ENCODE peak calls at places on chromosome 7, in six cellular contexts. P is CD8-positive, alpha-beta T cell; L is transverse colon; I is SJSA1; W is suprapubic skin; J is uterus. Y is an unnamed sample.
A peak's percentile ranks its signal among the peaks of the same experiment; 100 is the strongest.

GRCh38 chr7:148253629-148254028 is 336.9 kb upstream of the C7orf33 start:
- DNase-seq in P (no peak), L (no peak), I (no peak), W (no peak), J (no peak), Y (no peak)

GRCh38 chr7:47635091-47636090 is 53.5 kb upstream of the TNS3 start:
- DNase-seq in P (no peak), L (peak; percentile 64), I (peak; percentile 60), W (no peak), J (peak; percentile 41), Y (peak; percentile 74)

GRCh38 chr7:155447603-155448002 is 10.3 kb upstream of the EN2 start:
- DNase-seq in P (no peak), L (no peak), I (no peak), W (no peak), J (no peak), Y (no peak)

GRCh38 chr7:134727711-134728110 is 51.7 kb upstream of the CALD1 start:
- DNase-seq in P (no peak), L (no peak), I (no peak), W (no peak), J (no peak), Y (no peak)

GRCh38 chr7:38368191-38368605 is 94.8 kb upstream of the TARP start:
- DNase-seq in P (peak; percentile 82), L (peak; percentile 70), I (peak; percentile 42), W (peak; percentile 72), J (no peak), Y (peak; percentile 65)

GRCh38 chr7:158278745-158279320 is 308.8 kb downstream of the PTPRN2 start:
- DNase-seq in P (no peak), L (no peak), I (no peak), W (no peak), J (no peak), Y (peak; percentile 7)

GRCh38 chr7:82615527-82615926 is 171.9 kb upstream of the CACNA2D1 start:
- DNase-seq in P (no peak), L (no peak), I (no peak), W (no peak), J (no peak), Y (no peak)

GRCh38 chr7:122883049-122883670 is 3.1 kb downstream of the CADPS2 start:
- DNase-seq in P (no peak), L (no peak), I (no peak), W (no peak), J (no peak), Y (no peak)

GRCh38 chr7:140231779-140232491 is 55.2 kb upstream of the KDM7A start:
- DNase-seq in P (peak; percentile 36), L (peak; percentile 69), I (no peak), W (no peak), J (no peak), Y (no peak)

GRCh38 chr7:128207609-128208008 is 33.5 kb upstream of the LEP start:
- DNase-seq in P (no peak), L (no peak), I (no peak), W (no peak), J (no peak), Y (no peak)

GRCh38 chr7:608361-608760 is 88.7 kb upstream of the PDGFA start:
- DNase-seq in P (no peak), L (no peak), I (no peak), W (no peak), J (no peak), Y (no peak)

DNA sequence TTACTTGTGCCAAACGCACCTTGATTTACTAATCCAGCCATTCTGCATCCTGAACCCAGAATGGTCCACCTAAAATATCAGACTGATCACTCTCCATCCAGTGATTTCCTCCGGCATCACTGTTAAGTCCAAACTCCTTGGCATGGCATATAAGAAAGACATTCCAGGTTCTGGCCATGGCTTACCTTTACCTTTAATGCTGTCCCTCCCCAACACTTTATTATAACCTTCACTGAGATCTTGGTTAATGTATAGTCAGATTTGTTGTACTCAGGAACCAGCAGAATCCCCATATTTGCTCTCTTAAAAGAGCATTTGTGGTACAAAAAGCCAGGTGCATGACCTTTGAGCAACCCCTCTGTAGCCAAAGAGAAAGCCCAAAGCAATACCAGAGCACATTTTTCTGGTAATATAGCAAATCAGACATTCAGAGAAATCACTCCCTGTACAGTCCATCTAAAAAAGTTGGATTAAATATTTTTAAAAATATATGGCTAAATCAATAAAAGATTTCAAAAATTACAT is 10.2 kb downstream of the UMAD1 start:
- DNase-seq in P (no peak), L (no peak), I (no peak), W (no peak), J (no peak), Y (no peak)
- H3K27me3 ChIP-seq in P (no peaks in the 10 kb centered on the region), L (no peaks in the 10 kb centered on the region), I (no peaks in the 10 kb centered on the region), W (no peaks in the 10 kb centered on the region), J (no peaks in the 10 kb centered on the region), Y (no peaks in the 10 kb centered on the region)

GRCh38 chr7:127123220-127123619 is 129.5 kb downstream of the GRM8 start:
- DNase-seq in P (no peak), L (no peak), I (no peak), W (no peak), J (no peak), Y (no peak)

GRCh38 chr7:127114739-127115265 is 137.9 kb downstream of the GRM8 start:
- DNase-seq in P (no peak), L (no peak), I (no peak), W (no peak), J (no peak), Y (no peak)

DNA sequence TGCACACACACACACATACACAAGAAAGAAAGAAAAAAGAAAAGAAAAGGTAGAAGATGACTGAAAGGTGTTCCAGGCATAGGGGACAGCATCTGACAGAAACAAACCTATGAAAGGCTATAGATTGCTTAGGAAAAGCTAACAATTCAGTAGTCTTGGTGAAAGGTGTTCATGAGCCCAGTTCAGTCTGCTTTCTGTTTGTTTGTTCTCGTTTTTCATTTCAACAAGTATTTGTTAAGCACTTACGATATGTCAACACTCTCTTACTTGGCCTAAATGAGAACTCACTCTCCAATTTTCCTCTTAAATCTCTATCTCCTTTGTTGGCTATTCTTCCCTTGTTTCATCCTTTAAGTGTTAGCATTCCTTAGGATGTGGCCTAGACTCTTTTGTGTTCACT is 133.2 kb downstream of the GRM8 start:
- DNase-seq in P (no peak), L (no peak), I (no peak), W (no peak), J (no peak), Y (no peak)
- H3K27me3 ChIP-seq in P (no peaks in the 10 kb centered on the region), L (no peaks in the 10 kb centered on the region), I (no peaks in the 10 kb centered on the region), W (no peaks in the 10 kb centered on the region), J (no peaks in the 10 kb centered on the region), Y (no peaks in the 10 kb centered on the region)

GRCh38 chr7:30687604-30688003 is 5.3 kb upstream of the CRHR2 start:
- DNase-seq in P (no peak), L (no peak), I (no peak), W (no peak), J (no peak), Y (no peak)
- H3K27me3 ChIP-seq in P (no peaks in the 10 kb centered on the region), L (peaks cover 21% of the 10 kb centered on the region), I (peaks cover 23% of the 10 kb centered on the region), W (peaks cover 34% of the 10 kb centered on the region), J (no peaks in the 10 kb centered on the region), Y (peaks cover 28% of the 10 kb centered on the region)

GRCh38 chr7:101015626-101016025 is 4.3 kb upstream of the MUC17 start:
- DNase-seq in P (no peak), L (no peak), I (no peak), W (no peak), J (no peak), Y (no peak)
- H3K27me3 ChIP-seq in P (no peaks in the 10 kb centered on the region), L (no peaks in the 10 kb centered on the region), I (no peaks in the 10 kb centered on the region), W (peaks cover 17% of the 10 kb centered on the region), J (no peaks in the 10 kb centered on the region), Y (no peaks in the 10 kb centered on the region)